ENCODE peak calls at places on chromosomes 1 and 21, in seven cellular contexts. I, E, V, Z, K, L and Q are unnamed samples.

GRCh38 chr1:205976708-205977107 is 26.5 kb downstream of the RAB7B start:
- DNase-seq in L (no peak), V (peak; percentile 42), E (no peak), Z (peak; percentile 81), K (peak; percentile 92), I (peak; percentile 64), Q (peak; percentile 50)

GRCh38 chr1:77025599-77025998 is 158.3 kb downstream of the ST6GALNAC5 start:
- DNase-seq in L (no peak), I (no peak), V (no peak), K (no peak), E (no peak), Z (no peak), Q (no peak)

GRCh38 chr1:20685099-20685662 is 24.0 kb upstream of the DDOST start:
- DNase-seq in V (no peak), L (no peak), I (no peak), K (no peak), E (no peak), Z (no peak), Q (no peak)

GRCh38 chr1:113984710-113985109 is 5.4 kb downstream of the OLFML3 start:
- DNase-seq in V (no peak), E (no peak), I (no peak), Z (peak; percentile 4), K (no peak), L (no peak), Q (no peak)

GRCh38 chr1:156025873-156026272 is 5.1 kb upstream of the SSR2 start:
- DNase-seq in I (peak; percentile 70), L (peak; percentile 49), K (peak; percentile 82), E (peak; percentile 73), Z (peak; percentile 45), V (peak; percentile 71), Q (peak; percentile 85)

GRCh38 chr1:183676515-183677189 is 23.5 kb upstream of the APOBEC4 start:
- DNase-seq in K (peak; percentile 38), Z (peak; percentile 74), E (no peak), V (peak; percentile 90), L (no peak), I (peak; percentile 75), Q (no peak)

GRCh38 chr1:89873757-89874156 is 52.9 kb downstream of the LRRC8D start:
- DNase-seq in L (no peak), K (peak; percentile 62), E (no peak), Z (peak; percentile 68), V (peak; percentile 68), I (peak; percentile 92), Q (no peak)

GRCh38 chr1:89322402-89322801 is 41.5 kb upstream of the GBP6 start:
- DNase-seq in Z (no peak), E (no peak), I (no peak), V (no peak), L (no peak), K (no peak), Q (no peak)

GRCh38 chr21:34707876-34708325 is 39.1 kb downstream of the CLIC6 start:
- DNase-seq in E (no peak), I (no peak), V (no peak), L (no peak), Z (no peak), K (no peak), Q (no peak)

GRCh38 chr1:79388694-79389361 is 382.3 kb upstream of the ADGRL4 start:
- DNase-seq in E (no peak), L (no peak), K (no peak), Z (no peak), V (no peak), I (no peak), Q (no peak)
- H2BK5ac ChIP-seq in E (no peak overlapping the region), L (no peak overlapping the region), K (no peak overlapping the region), Z (no peak overlapping the region), V (no peak overlapping the region), I (no peak overlapping the region), Q (no peak overlapping the region)

DNA sequence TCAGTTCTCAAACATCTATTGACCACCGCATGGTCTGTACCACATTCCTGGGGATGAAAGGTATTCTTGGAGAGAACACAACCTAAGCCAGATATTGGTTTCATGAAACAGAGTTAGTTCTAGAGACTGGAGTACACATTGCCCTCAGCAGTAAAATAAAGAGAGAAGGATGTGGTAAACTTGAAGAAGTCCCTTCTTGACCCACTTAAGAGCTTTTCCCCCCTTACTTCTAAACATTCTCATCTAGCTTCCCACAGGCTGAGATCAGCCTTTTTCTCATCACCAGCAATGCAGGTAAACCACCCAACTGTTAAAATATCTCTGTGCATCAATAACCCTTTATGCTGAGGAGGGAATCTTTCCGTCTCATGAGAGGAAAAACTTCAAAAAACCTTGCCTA is 62.6 kb downstream of the SUSD4 start:
- DNase-seq in L (no peak), V (no peak), E (no peak), Z (no peak), I (no peak), K (no peak), Q (no peak)
- H3K18ac ChIP-seq in L (no peak overlapping the region), V (no peak overlapping the region), E (no peak overlapping the region), Z (no peak overlapping the region), I (no peak overlapping the region), K (no peak overlapping the region), Q (no peak overlapping the region)

GRCh38 chr1:32963746-32964460 is 706 bp downstream of the RNF19B start:
- DNase-seq in E (peak; percentile 78), I (peak; percentile 62), L (peak; percentile 54), K (peak; percentile 89), Z (peak; percentile 33), V (peak; percentile 87), Q (peak; percentile 78)
- H2BK120ac ChIP-seq in E (no peak overlapping the region), I (no peak overlapping the region), L (no peak overlapping the region), K (no peak overlapping the region), Z (no peak overlapping the region), V (peak overlapping the region; percentile 40), Q (no peak overlapping the region)

GRCh38 chr1:174008261-174008660 is 13.9 kb downstream of the RC3H1 start:
- DNase-seq in Z (no peak), L (no peak), I (no peak), K (no peak), E (no peak), V (peak; percentile 2), Q (no peak)

GRCh38 chr1:174018565-174018964 is 3.6 kb downstream of the RC3H1 start:
- DNase-seq in I (no peak), K (no peak), L (no peak), Z (no peak), E (no peak), V (no peak), Q (no peak)

GRCh38 chr1:174017231-174017970 is 4.8 kb downstream of the RC3H1 start:
- DNase-seq in Z (peak; percentile 35), L (no peak), K (no peak), E (no peak), V (peak; percentile 4), I (no peak), Q (no peak)

GRCh38 chr1:174008979-174009378 is 13.2 kb downstream of the RC3H1 start:
- DNase-seq in I (no peak), Z (peak; percentile 21), L (no peak), V (no peak), K (no peak), E (no peak), Q (no peak)

DNA sequence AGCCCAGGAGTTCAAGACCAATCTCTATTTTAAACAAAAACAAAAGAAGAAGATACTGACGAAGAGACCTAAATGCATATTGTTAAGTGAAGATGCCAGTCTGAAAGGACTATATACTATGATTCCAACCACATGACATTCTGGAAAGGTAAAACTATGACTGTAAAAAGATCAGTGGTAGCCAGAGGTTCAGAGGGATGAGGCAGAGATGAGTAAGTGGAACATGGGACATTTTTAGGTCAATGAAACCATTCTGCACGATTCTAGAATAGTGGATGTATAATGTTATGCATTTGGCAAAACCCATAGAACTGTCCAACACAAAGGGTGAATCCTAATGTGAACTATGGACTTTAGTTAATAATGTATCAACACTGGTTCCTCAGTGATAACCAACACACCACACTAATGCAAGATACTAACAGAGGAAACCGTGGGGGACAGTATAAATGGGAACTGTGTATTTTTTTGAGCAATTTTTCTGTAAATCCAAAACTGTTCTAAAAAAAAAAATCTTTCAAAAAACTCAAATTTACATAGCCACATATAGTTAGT is 8.2 kb downstream of the RC3H1 start:
- DNase-seq in I (no peak), K (no peak), Z (peak; percentile 30), V (no peak), E (no peak), L (no peak), Q (no peak)
- H2BK5ac ChIP-seq in I (no peak overlapping the region), K (no peak overlapping the region), Z (no peak overlapping the region), V (no peak overlapping the region), E (no peak overlapping the region), L (no peak overlapping the region), Q (no peak overlapping the region)

GRCh38 chr1:5945445-5945844 is 46.8 kb downstream of the NPHP4 start:
- DNase-seq in V (no peak), Z (no peak), K (no peak), I (no peak), E (peak; percentile 22), L (no peak), Q (peak; percentile 10)

GRCh38 chr1:5944848-5945167 is 47.4 kb downstream of the NPHP4 start:
- DNase-seq in K (no peak), I (no peak), E (peak; percentile 31), Z (no peak), V (no peak), L (no peak), Q (peak; percentile 17)

GRCh38 chr1:5941671-5942070 is 50.6 kb downstream of the NPHP4 start:
- DNase-seq in E (peak; percentile 11), K (no peak), L (no peak), I (no peak), Z (no peak), V (no peak), Q (peak; percentile 12)

GRCh38 chr1:5943373-5944068 is 48.7 kb downstream of the NPHP4 start:
- DNase-seq in E (peak; percentile 20), K (no peak), L (no peak), I (no peak), Z (no peak), V (no peak), Q (peak; percentile 7)

GRCh38 chr1:5944069-5944847 is 48.0 kb downstream of the NPHP4 start:
- DNase-seq in V (no peak), Z (no peak), L (no peak), E (peak; percentile 39), I (no peak), K (no peak), Q (peak; percentile 18)
- H3K18ac ChIP-seq in V (no peak overlapping the region), Z (no peak overlapping the region), L (no peak overlapping the region), E (no peak overlapping the region), I (no peak overlapping the region), K (no peak overlapping the region), Q (no peak overlapping the region)